ENCODE peak calls at places on chromosomes 4 and X, in seven cellular contexts. G is stomach; H is mucosa of descending colon; Y is H9; E is right lobe of liver; M is CD8-positive, alpha-beta T cell; P is tibial artery. Z is an unnamed sample. For H3K9me3, the result is how much of the 10 kb centered on the place peaks cover.

GRCh38 chr4:150419939-150420338 is 162.0 kb upstream of the MAB21L2 start:
- DNase-seq in M (no peak), P (no peak), Y (no peak), E (no peak), G (no peak), H (no peak), Z (no peak)

GRCh38 chr4:175882891-175883290 is 70.8 kb upstream of the GPM6A start:
- DNase-seq in G (no peak), H (no peak), P (no peak), Y (no peak), E (no peak), M (no peak), Z (no peak)

GRCh38 chr4:71095141-71095939 is 101.9 kb downstream of the DCK start:
- DNase-seq in E (no peak), P (no peak), M (no peak), H (no peak), Y (no peak), G (no peak), Z (no peak)

GRCh38 chr4:38468491-38468890 is 195.5 kb upstream of the KLF3 start:
- DNase-seq in H (no peak), G (no peak), P (no peak), M (no peak), E (no peak), Y (no peak), Z (no peak)

GRCh38 chrX:134949271-134949670 is 41.5 kb upstream of the SMIM10 start:
- DNase-seq in Y (no peak), H (no peak), E (no peak), G (no peak), M (no peak), P (no peak), Z (no peak)

GRCh38 chr4:108877821-108878220 is 115.0 kb upstream of the ETNPPL start:
- DNase-seq in G (no peak), P (no peak), M (no peak), E (no peak), H (no peak), Y (no peak), Z (no peak)

GRCh38 chrX:121987163-121987562 is 939.8 kb downstream of the GLUD2 start:
- DNase-seq in Y (no peak), E (no peak), H (no peak), M (no peak), P (no peak), G (no peak), Z (no peak)

GRCh38 chr4:156038772-156039171 is 85.1 kb upstream of the CTSO start:
- DNase-seq in H (no peak), G (no peak), E (no peak), P (no peak), Y (no peak), M (no peak), Z (no peak)

GRCh38 chr4:110510955-110511544 is 35.1 kb downstream of the ENPEP start:
- DNase-seq in M (no peak), E (no peak), P (no peak), H (no peak), G (no peak), Y (no peak), Z (no peak)

GRCh38 chr4:69099910-69100309 is 3.6 kb downstream of the UGT2B7 start:
- DNase-seq in G (no peak), Y (no peak), P (no peak), M (no peak), H (no peak), E (no peak), Z (no peak)

GRCh38 chr4:120506536-120506935 is 416.0 kb downstream of the PRDM5 start:
- DNase-seq in Y (no peak), H (no peak), G (no peak), P (no peak), E (no peak), M (no peak), Z (no peak)

GRCh38 chr4:9679704-9680478 is 101.5 kb upstream of the DRD5 start:
- DNase-seq in P (no peak), Y (no peak), H (no peak), G (no peak), E (no peak), M (no peak), Z (no peak)

GRCh38 chr4:74545488-74545887 is 100.6 kb downstream of the AREG start:
- DNase-seq in P (peak), H (peak), Y (no peak), M (no peak), E (peak), G (peak), Z (no peak)

GRCh38 chr4:158999166-158999682 is 103.7 kb upstream of the RAPGEF2 start:
- DNase-seq in G (no peak), E (no peak), M (no peak), Y (no peak), H (no peak), P (no peak), Z (no peak)

GRCh38 chrX:15911729-15912550 is 57.3 kb upstream of the AP1S2 start:
- DNase-seq in Y (no peak), M (no peak), P (peak), G (no peak), E (no peak), H (no peak), Z (no peak)

DNA sequence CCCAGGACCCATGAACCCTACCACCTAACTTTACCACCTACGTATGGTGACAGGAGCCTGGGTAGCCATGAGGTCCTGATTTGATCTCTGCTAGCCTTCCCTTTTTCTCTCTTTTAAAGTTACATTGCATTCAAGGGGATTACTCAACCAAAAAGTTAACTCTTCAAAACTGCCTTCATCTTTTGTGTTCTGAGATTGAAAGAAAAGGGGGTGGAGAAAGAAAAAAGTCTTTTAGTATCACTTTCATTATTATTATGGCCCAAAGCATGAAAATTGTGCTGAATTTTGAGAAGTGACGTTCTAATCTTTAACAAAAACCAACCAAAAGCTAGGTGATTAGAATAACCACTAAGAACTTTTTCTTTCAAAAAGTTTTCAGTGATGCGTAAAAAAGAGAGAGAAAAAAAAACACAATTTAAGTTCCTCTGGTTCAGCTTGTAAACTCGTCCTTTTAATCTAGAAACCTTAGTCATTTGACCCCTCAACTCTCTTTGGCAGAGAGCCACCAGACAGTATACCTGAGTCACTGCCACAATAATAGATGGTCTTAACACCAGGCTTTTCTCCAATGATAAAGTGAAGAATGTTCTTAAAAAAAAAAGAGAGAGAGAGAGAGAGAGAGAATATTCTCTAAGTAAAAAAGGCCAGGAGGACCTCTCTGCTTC is 347.4 kb upstream of the FGF13 start:
- DNase-seq in E (no peak), Y (no peak), M (no peak), H (no peak), P (no peak), G (no peak), Z (no peak)
- H3K9me3 ChIP-seq in E (under half), Y (under half), M (under half), H (under half), P (under half), G (under half), Z (under half)

DNA sequence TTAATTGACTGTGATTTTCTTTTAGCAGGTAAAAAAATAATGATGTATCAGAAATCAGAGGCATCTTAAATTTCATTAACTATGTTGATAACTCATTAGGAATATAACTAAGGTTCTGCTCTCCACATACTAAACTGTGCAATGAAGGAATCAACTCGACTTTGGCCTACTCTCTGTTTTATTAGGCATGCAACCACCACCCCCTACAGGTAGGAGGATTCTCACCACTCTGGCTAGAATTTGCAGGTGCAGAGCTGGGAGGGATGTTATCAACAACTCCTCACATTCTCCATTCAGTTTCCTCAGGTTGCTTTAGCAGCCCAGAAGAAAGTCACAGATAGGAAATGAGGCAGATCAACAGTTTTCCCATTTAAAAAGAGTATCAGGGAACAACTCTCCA is 160.1 kb downstream of the COX18 start:
- DNase-seq in G (peak), H (no peak), Y (peak), E (no peak), P (no peak), M (no peak), Z (no peak)
- H3K9me3 ChIP-seq in G (under half), H (under half), Y (under half), E (under half), P (under half), M (under half), Z (under half)

DNA sequence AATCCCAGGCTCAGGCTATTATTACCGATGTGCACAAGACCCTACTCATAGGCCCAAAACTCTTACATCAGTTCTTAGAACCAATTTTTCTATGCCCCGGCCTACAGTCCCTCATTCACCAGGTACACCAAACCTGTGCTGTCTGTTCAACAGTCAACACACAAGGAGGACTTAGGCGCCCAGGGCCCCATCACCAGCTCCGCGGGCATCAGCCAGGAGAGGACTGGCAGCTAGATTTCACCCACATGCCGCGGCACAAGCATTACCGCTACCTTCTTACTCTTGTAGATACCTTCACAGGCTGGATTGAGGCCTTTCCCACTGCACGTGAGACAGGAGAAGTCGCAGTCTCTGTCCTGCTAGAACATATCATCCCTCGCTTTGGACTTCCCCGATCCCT is 962.5 kb downstream of the RPA4 start:
- DNase-seq in G (no peak), E (no peak), P (no peak), Y (no peak), H (no peak), M (no peak), Z (no peak)
- H3K9me3 ChIP-seq in G (under half), E (under half), P (under half), Y (under half), H (under half), M (under half), Z (under half)

GRCh38 chr4:84494518-84494917 is 4.6 kb downstream of the NKX6-1 start:
- DNase-seq in E (no peak), M (no peak), G (no peak), H (no peak), Y (no peak), P (no peak), Z (no peak)
- H3K9me3 ChIP-seq in E (under half), M (under half), G (under half), H (under half), Y (under half), P (under half), Z (under half)

DNA sequence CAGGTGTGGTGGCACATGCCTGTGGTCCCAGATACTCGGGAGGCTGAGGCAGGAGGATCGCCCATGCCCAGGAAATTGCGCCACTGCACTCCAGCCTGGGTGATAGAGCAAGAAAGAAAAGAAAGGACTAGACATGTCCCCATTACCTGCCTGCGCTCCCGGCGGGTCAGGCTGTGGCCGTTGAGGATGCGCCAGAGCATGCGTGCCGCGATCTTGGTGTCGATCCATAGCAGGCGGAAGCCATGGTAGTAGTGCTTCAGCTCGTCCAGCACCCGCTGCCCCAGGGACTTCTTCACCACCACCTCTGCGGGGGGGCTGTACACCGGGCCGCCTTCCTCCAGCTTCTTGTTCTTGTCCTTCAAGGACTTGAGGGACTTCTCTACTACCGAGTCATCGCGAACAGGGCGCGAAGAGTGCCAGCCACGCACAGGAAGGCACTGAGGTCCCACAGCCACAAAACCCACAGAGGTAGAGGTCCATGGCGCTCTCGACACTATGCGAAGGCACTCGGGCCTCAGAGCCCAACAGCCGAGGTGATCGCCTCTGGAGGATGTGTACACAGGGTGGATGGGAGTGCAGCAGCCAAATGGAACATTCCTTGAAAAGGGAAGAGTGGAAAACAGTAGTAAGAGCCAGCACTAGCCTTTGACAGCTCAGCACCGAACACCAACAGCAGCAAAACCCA is 14.6 kb downstream of the LETM1 start:
- DNase-seq in E (no peak), P (no peak), G (no peak), H (no peak), Y (no peak), M (no peak), Z (no peak)
- H3K9me3 ChIP-seq in E (under half), P (under half), G (under half), H (under half), Y (under half), M (under half), Z (under half)

GRCh38 chrX:66892004-66892403 is 253.1 kb upstream of the EDA2R start:
- DNase-seq in M (no peak), G (no peak), H (no peak), P (no peak), E (no peak), Y (no peak), Z (no peak)

DNA sequence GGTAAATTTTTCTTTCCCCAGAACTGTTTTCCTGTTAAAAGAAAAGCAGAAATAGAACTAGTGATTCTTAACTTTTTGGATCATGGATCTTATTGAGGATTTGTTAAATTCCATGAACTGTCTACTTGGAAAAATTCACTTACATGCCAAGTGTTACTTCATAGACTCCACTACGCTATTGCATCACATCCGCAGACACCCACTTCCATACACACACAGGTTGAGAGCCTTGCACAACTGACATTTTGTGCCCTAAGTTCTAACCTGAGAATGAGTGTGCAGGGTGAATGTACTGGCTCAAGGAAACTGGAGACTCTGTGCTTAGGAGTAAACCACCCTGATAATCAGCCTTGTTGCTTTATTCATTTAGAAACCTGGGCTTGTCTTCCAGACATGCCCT is 250.5 kb upstream of the EDA2R start:
- DNase-seq in M (no peak), Y (no peak), G (no peak), P (no peak), E (no peak), H (no peak), Z (no peak)
- H3K9me3 ChIP-seq in M (under half), Y (under half), G (under half), P (under half), E (under half), H (under half), Z (under half)

GRCh38 chr4:4780634-4781287 is 78.7 kb upstream of the MSX1 start:
- DNase-seq in Y (no peak), H (no peak), M (no peak), G (no peak), E (no peak), P (no peak), Z (no peak)
- H3K9me3 ChIP-seq in Y (under half), H (under half), M (under half), G (under half), E (under half), P (under half), Z (under half)

DNA sequence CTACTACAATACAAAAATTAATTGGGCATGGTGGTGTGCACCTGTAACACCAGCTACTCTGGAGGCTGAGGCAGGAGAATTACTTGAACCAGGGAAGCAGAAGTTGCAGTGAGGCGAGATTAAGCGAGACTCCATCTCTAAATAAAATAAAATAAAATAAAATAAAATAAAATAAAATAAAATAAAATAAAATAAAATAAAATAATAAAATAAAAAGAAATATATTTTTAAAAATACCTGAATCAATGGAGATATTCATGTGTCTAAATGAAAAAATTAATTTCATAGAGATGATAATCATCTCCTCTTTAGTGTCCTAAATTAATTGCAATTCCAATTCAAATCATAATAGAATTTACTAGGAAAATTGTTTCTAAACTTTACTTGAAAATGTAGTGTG is 406.1 kb upstream of the POU3F4 start:
- DNase-seq in Y (no peak), G (no peak), M (no peak), H (no peak), P (no peak), E (no peak), Z (no peak)
- H3K9me3 ChIP-seq in Y (under half), G (under half), M (under half), H (under half), P (under half), E (under half), Z (under half)

DNA sequence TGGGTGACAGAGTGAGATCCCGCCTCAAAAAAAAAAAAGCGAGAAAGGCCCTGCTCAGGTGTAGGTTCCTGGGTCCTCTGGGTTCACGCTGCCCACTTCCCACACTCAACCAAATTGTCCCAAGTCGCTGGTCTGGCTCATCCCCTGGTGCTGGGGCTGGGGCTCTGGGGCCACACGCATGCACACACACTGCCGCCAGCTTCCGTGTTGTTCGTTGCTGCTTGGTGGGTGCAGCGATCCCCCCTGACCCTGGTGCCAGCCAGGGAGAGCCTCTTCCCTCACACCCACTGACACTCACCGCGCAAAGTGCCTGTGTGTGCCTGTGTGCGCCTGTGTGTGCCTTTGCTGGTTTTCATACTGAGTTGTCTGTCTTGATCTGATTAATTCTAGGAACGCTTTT is 124.1 kb upstream of the NKX1-1 start:
- DNase-seq in Y (no peak), E (peak), G (no peak), P (no peak), H (peak), M (no peak), Z (no peak)
- H3K9me3 ChIP-seq in Y (under half), E (under half), G (under half), P (under half), H (under half), M (under half), Z (under half)